ENCODE peak calls at places on chromosomes 12 and 14, in five cellular contexts. One of them, this sample, is unnamed. For H3K9me3, the result is how much of the 10 kb centered on the place peaks cover.

GRCh38 chr12:77687346-77687745 is 143.3 kb upstream of the NAV3 start:
- DNase-seq in HepG2: no peak
- DNase-seq in HCT116: no peak
- DNase-seq in MM.1S: no peak
- DNase-seq in GM23248: no peak
- DNase-seq in this sample: no peak

GRCh38 chr12:46342562-46343033 is 30.0 kb downstream of the SLC38A2 start:
- DNase-seq in HepG2: peak
- DNase-seq in HCT116: peak
- DNase-seq in GM23248: peak
- DNase-seq in MM.1S: no peak
- DNase-seq in this sample: peak

GRCh38 chr12:38771871-38772270 is 133.5 kb downstream of the CPNE8 start:
- DNase-seq in MM.1S: peak
- DNase-seq in HCT116: no peak
- DNase-seq in GM23248: no peak
- DNase-seq in HepG2: no peak
- DNase-seq in this sample: peak

GRCh38 chr12:47207829-47208248 is 128.1 kb upstream of the AMIGO2 start:
- DNase-seq in GM23248: no peak
- DNase-seq in HCT116: no peak
- DNase-seq in HepG2: no peak
- DNase-seq in MM.1S: peak
- DNase-seq in this sample: peak

GRCh38 chr14:51880810-51881580 is 20.6 kb downstream of the GNG2 start:
- DNase-seq in HCT116: no peak
- DNase-seq in GM23248: peak
- DNase-seq in HepG2: no peak
- DNase-seq in MM.1S: no peak
- DNase-seq in this sample: no peak

GRCh38 chr12:106645074-106645421 is 62.2 kb downstream of the RFX4 start:
- DNase-seq in GM23248: no peak
- DNase-seq in HCT116: no peak
- DNase-seq in HepG2: peak
- DNase-seq in MM.1S: no peak
- DNase-seq in this sample: no peak

GRCh38 chr12:62865860-62866407 is 69.0 kb downstream of the PPM1H start:
- DNase-seq in GM23248: peak
- DNase-seq in MM.1S: no peak
- DNase-seq in HCT116: peak
- DNase-seq in HepG2: no peak
- DNase-seq in this sample: no peak

GRCh38 chr12:84272324-84272723 is 640.3 kb downstream of the SLC6A15 start:
- DNase-seq in HCT116: no peak
- DNase-seq in MM.1S: no peak
- DNase-seq in HepG2: no peak
- DNase-seq in GM23248: no peak
- DNase-seq in this sample: no peak

GRCh38 chr12:120037851-120038250 is 48.8 kb downstream of the BICDL1 start:
- DNase-seq in HepG2: no peak
- DNase-seq in MM.1S: no peak
- DNase-seq in GM23248: no peak
- DNase-seq in HCT116: no peak
- DNase-seq in this sample: no peak

GRCh38 chr12:6199531-6200265 is 502 bp upstream of the CD9 start:
- DNase-seq in MM.1S: peak
- DNase-seq in HepG2: no peak
- DNase-seq in HCT116: no peak
- DNase-seq in GM23248: no peak
- DNase-seq in this sample: no peak

GRCh38 chr14:32121948-32122347 is 44.8 kb downstream of the ARHGAP5 start:
- DNase-seq in HepG2: no peak
- DNase-seq in HCT116: no peak
- DNase-seq in MM.1S: no peak
- DNase-seq in GM23248: peak
- DNase-seq in this sample: no peak

GRCh38 chr14:77113644-77114043 is 15.6 kb downstream of the CIPC start:
- DNase-seq in MM.1S: no peak
- DNase-seq in HepG2: no peak
- DNase-seq in GM23248: no peak
- DNase-seq in HCT116: no peak
- DNase-seq in this sample: no peak

GRCh38 chr14:36508418-36509051 is 11.5 kb downstream of the NKX2-1 start:
- DNase-seq in MM.1S: no peak
- DNase-seq in GM23248: no peak
- DNase-seq in HepG2: no peak
- DNase-seq in HCT116: no peak
- DNase-seq in this sample: no peak

GRCh38 chr14:36510874-36511273 is 9.2 kb downstream of the NKX2-1 start:
- DNase-seq in GM23248: no peak
- DNase-seq in MM.1S: no peak
- DNase-seq in HCT116: no peak
- DNase-seq in HepG2: no peak
- DNase-seq in this sample: no peak

GRCh38 chr14:36511981-36512584 is 7.9 kb downstream of the NKX2-1 start:
- DNase-seq in MM.1S: no peak
- DNase-seq in GM23248: no peak
- DNase-seq in HepG2: no peak
- DNase-seq in HCT116: no peak
- DNase-seq in this sample: no peak

GRCh38 chr14:36509056-36509917 is 10.7 kb downstream of the NKX2-1 start:
- DNase-seq in HepG2: no peak
- DNase-seq in GM23248: no peak
- DNase-seq in HCT116: no peak
- DNase-seq in MM.1S: no peak
- DNase-seq in this sample: no peak

DNA sequence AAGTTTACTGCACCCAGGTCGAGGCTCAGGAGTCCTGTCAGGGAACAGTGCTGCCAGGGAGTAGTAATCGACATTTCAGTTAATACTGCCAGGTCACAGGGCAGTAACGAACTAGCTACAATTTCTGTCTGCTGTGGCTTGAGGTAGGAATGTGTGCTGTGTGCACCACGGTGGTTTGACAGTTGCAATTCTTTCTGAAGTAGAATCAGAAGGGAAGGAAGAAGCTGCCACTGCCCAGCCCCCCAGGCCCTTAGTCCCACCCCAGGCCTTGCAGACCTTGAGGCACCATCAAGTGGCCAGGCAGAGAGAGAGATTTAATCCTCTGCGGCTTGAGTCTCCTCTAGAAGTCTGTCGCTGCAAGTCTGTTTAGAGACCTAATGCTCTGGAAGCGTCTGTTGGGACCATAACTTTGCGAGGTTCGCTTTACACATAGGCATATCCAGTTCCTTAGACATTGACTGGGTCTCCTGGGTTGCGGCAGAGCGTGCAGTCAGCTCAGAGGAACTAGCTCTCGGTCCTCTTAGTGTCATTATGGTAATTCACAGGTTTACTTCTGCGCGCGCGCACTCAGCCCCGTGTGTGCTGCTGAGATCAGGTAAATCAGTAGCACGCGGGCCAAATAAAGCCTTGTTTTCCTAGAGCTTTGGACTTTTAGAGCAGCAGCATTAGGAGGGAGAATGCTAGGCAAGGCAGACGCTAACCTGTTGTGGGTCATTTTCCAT is 9.8 kb downstream of the NKX2-1 start:
- DNase-seq in HCT116: no peak
- DNase-seq in HepG2: no peak
- DNase-seq in GM23248: no peak
- DNase-seq in MM.1S: no peak
- DNase-seq in this sample: no peak
- TF ChIP-seq EZH2 in HCT116: no peak
- TF ChIP-seq EZH2 in HepG2: peak
- TF ChIP-seq EZH2 in GM23248: no peak
- TF ChIP-seq EZH2 in MM.1S: no peak
- TF ChIP-seq EZH2 in this sample: no peak

DNA sequence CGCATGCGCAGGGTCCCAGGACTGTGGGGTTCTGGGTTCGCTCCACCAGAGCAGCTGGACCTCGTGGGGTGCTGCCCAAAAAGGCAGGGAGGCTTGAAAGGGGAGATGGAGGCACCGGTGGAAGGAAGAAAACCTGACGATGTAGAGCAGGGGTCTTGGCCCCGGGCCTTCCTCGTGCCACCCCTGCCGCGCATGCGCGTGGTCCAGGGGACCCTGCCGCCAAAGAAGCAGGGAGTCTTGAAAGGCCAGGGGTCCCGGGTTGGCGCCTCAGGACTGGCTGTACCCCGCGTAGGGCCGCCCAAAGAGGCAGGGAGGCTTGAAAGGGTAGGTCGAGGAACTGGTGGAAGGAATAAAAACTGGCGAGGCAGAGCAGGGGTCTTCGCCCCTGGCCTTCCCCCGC is 321.0 kb downstream of the ALG10 start:
- DNase-seq in GM23248: no peak
- DNase-seq in HCT116: no peak
- DNase-seq in MM.1S: no peak
- DNase-seq in HepG2: no peak
- DNase-seq in this sample: no peak
- H3K9me3 ChIP-seq in GM23248: under half
- H3K9me3 ChIP-seq in HCT116: under half
- H3K9me3 ChIP-seq in MM.1S: under half
- H3K9me3 ChIP-seq in HepG2: under half
- H3K9me3 ChIP-seq in this sample: half or more

GRCh38 chr12:64216239-64216638 is 5.9 kb downstream of the KICS2 start:
- DNase-seq in GM23248: no peak
- DNase-seq in HepG2: no peak
- DNase-seq in MM.1S: no peak
- DNase-seq in HCT116: no peak
- DNase-seq in this sample: no peak

GRCh38 chr12:64221656-64222010 is 463 bp downstream of the KICS2 start:
- DNase-seq in HepG2: peak
- DNase-seq in GM23248: peak
- DNase-seq in MM.1S: peak
- DNase-seq in HCT116: peak
- DNase-seq in this sample: peak

GRCh38 chr12:64219135-64219534 is 3.0 kb downstream of the KICS2 start:
- DNase-seq in HepG2: no peak
- DNase-seq in MM.1S: no peak
- DNase-seq in HCT116: no peak
- DNase-seq in GM23248: no peak
- DNase-seq in this sample: no peak

GRCh38 chr12:64220046-64220445 is 2.0 kb downstream of the KICS2 start:
- DNase-seq in HepG2: no peak
- DNase-seq in MM.1S: no peak
- DNase-seq in GM23248: no peak
- DNase-seq in HCT116: no peak
- DNase-seq in this sample: no peak

DNA sequence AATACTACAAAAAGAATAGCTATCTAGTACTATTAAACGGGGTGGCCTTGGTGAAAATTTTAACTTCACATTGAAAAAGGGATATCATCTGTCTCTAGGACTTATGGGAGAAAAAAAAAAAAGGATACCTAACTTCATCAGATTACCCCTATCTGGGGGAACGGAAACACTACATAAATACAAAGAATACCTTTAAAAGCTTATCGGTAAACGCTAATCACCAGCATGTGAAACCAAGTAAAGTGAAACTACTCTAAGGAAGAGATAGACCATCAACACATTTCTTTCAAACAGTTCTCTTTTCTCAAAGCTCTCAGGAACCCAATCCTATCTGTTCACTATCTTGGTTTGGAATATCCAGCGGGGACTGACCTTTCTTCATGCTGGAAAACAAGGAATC is 3.5 kb downstream of the KICS2 start:
- DNase-seq in HCT116: no peak
- DNase-seq in MM.1S: peak
- DNase-seq in HepG2: no peak
- DNase-seq in GM23248: no peak
- DNase-seq in this sample: no peak
- H2AFZ ChIP-seq in HCT116: no peak
- H2AFZ ChIP-seq in MM.1S: no peak
- H2AFZ ChIP-seq in HepG2: no peak
- H2AFZ ChIP-seq in GM23248: no peak
- H2AFZ ChIP-seq in this sample: no peak

DNA sequence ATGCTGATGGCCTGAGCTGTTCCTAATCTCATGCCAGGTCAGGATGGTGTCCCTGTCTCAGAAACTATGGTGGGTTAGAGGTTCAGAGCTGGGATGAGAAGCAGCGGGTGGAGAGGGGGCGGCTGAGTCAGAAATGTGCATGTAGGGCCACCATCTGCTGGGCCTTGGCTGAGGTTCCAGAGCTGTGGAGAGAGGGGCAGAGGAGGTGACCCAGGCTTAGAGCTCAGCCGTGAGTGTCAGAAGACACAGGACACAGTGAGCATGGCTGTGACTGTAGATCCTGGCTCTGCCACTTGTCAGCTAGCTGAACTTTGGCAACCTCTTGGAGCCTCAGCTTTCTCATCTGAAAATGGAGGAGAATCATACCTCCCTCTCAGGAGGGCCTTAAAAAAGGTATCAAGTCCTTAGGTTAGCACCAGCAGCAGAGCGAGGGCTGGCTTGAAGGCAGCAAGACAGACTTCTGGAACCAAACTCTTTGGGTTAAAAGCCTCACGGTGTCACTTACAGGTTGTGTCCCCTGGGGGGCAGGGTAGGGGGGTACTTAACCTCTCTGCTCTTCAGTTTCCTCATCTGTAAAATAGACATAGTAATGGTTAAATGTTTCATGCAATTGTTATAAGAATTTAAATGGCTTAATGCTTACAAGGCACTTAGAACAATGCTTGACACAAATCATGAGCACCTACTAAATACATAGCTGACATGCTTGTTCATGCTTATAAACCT is 34.8 kb downstream of the TMEM229B start:
- DNase-seq in MM.1S: no peak
- DNase-seq in HepG2: no peak
- DNase-seq in HCT116: no peak
- DNase-seq in GM23248: no peak
- DNase-seq in this sample: no peak
- TF ChIP-seq EZH2 in MM.1S: no peak
- TF ChIP-seq EZH2 in HepG2: no peak
- TF ChIP-seq EZH2 in HCT116: no peak
- TF ChIP-seq EZH2 in GM23248: no peak
- TF ChIP-seq EZH2 in this sample: no peak

GRCh38 chr12:102365365-102365764 is 115.0 kb downstream of the IGF1 start:
- DNase-seq in HCT116: no peak
- DNase-seq in HepG2: no peak
- DNase-seq in GM23248: no peak
- DNase-seq in MM.1S: no peak
- DNase-seq in this sample: no peak
- H3K9me3 ChIP-seq in HCT116: under half
- H3K9me3 ChIP-seq in HepG2: under half
- H3K9me3 ChIP-seq in GM23248: under half
- H3K9me3 ChIP-seq in MM.1S: under half
- H3K9me3 ChIP-seq in this sample: under half